ENCODE peak calls at places on chromosomes 5 and 9, in five cellular contexts. G, F, M, R and I are unnamed samples.

GRCh38 chr9:18504707-18505106 is 30.8 kb downstream of the ADAMTSL1 start:
- DNase-seq in G (no peak), F (no peak), M (no peak), R (no peak), I (no peak)

GRCh38 chr9:12794024-12794799 is 19.4 kb downstream of the LURAP1L start:
- DNase-seq in R (no peak), M (no peak), F (no peak), G (no peak), I (no peak)

GRCh38 chr5:126970517-126971017 is 59.8 kb downstream of the MARCHF3 start:
- DNase-seq in R (no peak), F (peak), G (no peak), M (no peak), I (no peak)

GRCh38 chr5:39863926-39864572 is 439.3 kb upstream of the DAB2 start:
- DNase-seq in M (no peak), R (no peak), G (no peak), F (no peak), I (no peak)

GRCh38 chr5:60018091-60018490 is 124.6 kb upstream of the PDE4D start:
- DNase-seq in R (no peak), G (no peak), F (no peak), M (no peak), I (no peak)

GRCh38 chr9:83554278-83554677 is 16.1 kb upstream of the FRMD3 start:
- DNase-seq in G (no peak), R (no peak), F (no peak), M (no peak), I (no peak)

GRCh38 chr5:44294492-44294891 is 94.7 kb downstream of the FGF10 start:
- DNase-seq in F (no peak), G (no peak), M (no peak), R (no peak), I (no peak)

GRCh38 chr5:84578226-84578625 is 193.5 kb upstream of the EDIL3 start:
- DNase-seq in R (no peak), F (no peak), G (no peak), M (no peak), I (no peak)

GRCh38 chr5:54098267-54098666 is 212.1 kb downstream of the ARL15 start:
- DNase-seq in G (no peak), M (no peak), R (no peak), F (no peak), I (no peak)

GRCh38 chr9:6552033-6552737 is 93.3 kb downstream of the GLDC start:
- DNase-seq in G (no peak), F (peak), R (no peak), M (no peak), I (peak)

GRCh38 chr5:143147918-143148317 is 255.6 kb downstream of the NR3C1 start:
- DNase-seq in M (no peak), F (no peak), G (peak), R (no peak), I (no peak)

GRCh38 chr9:33439731-33440130 is 7.7 kb downstream of the AQP3 start:
- DNase-seq in G (no peak), R (no peak), M (no peak), F (no peak), I (no peak)

GRCh38 chr5:39521098-39521860 is 96.5 kb upstream of the DAB2 start:
- DNase-seq in M (no peak), R (no peak), G (no peak), F (no peak), I (no peak)

GRCh38 chr9:136784249-136784996 is 6.7 kb upstream of the TMEM141 start:
- DNase-seq in M (no peak), G (no peak), R (no peak), F (no peak), I (peak)

GRCh38 chr5:34866989-34867471 is 28.1 kb downstream of the TTC23L start:
- DNase-seq in M (no peak), R (no peak), G (no peak), F (no peak), I (no peak)

GRCh38 chr5:89929173-89929572 is 480.4 kb downstream of the CETN3 start:
- DNase-seq in G (no peak), F (no peak), R (no peak), M (no peak), I (no peak)

GRCh38 chr5:170896779-170897178 is 35.0 kb downstream of the RANBP17 start:
- DNase-seq in F (no peak), M (no peak), G (no peak), R (no peak), I (no peak)

GRCh38 chr5:151212361-151212899 is 11.5 kb downstream of the CCDC69 start:
- DNase-seq in M (no peak), G (no peak), R (no peak), F (no peak), I (no peak)

GRCh38 chr9:38081356-38082108 is 12.5 kb upstream of the SHB start:
- DNase-seq in F (no peak), G (no peak), M (no peak), R (no peak), I (no peak)

GRCh38 chr5:76709762-76710161 is 6.2 kb upstream of the F2R start:
- DNase-seq in R (no peak), F (no peak), M (no peak), G (no peak), I (no peak)

GRCh38 chr5:34684281-34684979 is 28.3 kb downstream of the RAI14 start:
- DNase-seq in R (peak), F (no peak), G (no peak), M (no peak), I (peak)